ENCODE peak calls at places on chromosomes 4 and X, in four cellular contexts. W, P, X and S are unnamed samples.
A peak's percentile ranks its signal among the peaks of the same experiment; 100 is the strongest.

GRCh38 chr4:7291372-7292135 is 99.2 kb downstream of the SORCS2 start:
- DNase-seq in W (no peak), X (no peak), P (no peak), S (no peak)

GRCh38 chrX:153984351-153985178 is 12.0 kb downstream of the TMEM187 start:
- DNase-seq in P (no peak), X (no peak), W (no peak), S (peak; percentile 64)

GRCh38 chr4:113057891-113058290 is 8.4 kb downstream of the ANK2 start:
- DNase-seq in P (no peak), X (no peak), W (no peak), S (no peak)

GRCh38 chr4:87313756-87314155 is 8.9 kb downstream of the HSD17B13 start:
- DNase-seq in P (no peak), X (no peak), W (no peak), S (no peak)

GRCh38 chrX:48700951-48701653 is 4.6 kb downstream of the SUV39H1 start:
- DNase-seq in P (no peak), X (no peak), W (no peak), S (no peak)

GRCh38 chr4:140071806-140072205 is 82.2 kb downstream of the MAML3 start:
- DNase-seq in P (no peak), W (no peak), X (no peak), S (peak; percentile 36)

GRCh38 chrX:11401966-11402365 is 108.8 kb downstream of the AMELX start:
- DNase-seq in X (no peak), P (no peak), W (no peak), S (no peak)

GRCh38 chr4:6535329-6535692 is 39.7 kb upstream of the MAN2B2 start:
- DNase-seq in P (no peak), X (no peak), W (no peak), S (no peak)

DNA sequence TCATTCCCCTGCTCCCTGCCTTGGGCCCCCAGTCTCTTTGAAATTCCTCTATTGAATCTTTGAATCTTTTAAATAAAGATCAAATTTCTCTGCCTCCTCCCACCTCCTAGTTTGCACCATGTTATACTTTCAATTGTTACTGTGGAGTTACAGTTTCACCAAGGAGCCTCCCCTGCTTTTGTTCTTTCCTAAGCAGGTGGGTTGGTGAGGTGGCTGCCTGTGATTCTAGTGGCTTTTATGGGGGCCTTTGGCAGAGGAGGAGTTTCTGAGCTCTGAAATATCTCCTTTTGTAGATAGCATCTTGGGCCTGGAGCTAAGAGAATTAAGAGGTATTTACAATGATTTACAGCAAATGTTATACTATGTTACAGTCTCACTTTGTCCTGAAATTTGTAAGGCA is 133.8 kb upstream of the STX18 start:
- DNase-seq in W (no peak), X (no peak), P (no peak), S (no peak)
- TF ChIP-seq CTCF in W (no peak), X (no peak), P (no peak), S (no peak)

GRCh38 chr4:115850799-115851509 is 737.5 kb upstream of the NDST4 start:
- DNase-seq in P (no peak), W (no peak), X (no peak), S (peak; percentile 13)

GRCh38 chr4:115852767-115853091 is 739.3 kb upstream of the NDST4 start:
- DNase-seq in P (no peak), X (no peak), W (no peak), S (no peak)

GRCh38 chr4:115851918-115852766 is 738.7 kb upstream of the NDST4 start:
- DNase-seq in X (peak; percentile 37), P (no peak), W (peak; percentile 47), S (peak; percentile 23)
- TF ChIP-seq CTCF in X (peak; percentile 49), P (peak; percentile 76), W (peak; percentile 79), S (peak; percentile 80)

GRCh38 chr4:742742-743311 is 37.2 kb downstream of the PCGF3 start:
- DNase-seq in W (peak; percentile 45), X (peak; percentile 83), P (peak; percentile 65), S (peak; percentile 56)

GRCh38 chr4:742096-742741 is 36.6 kb downstream of the PCGF3 start:
- DNase-seq in W (no peak), X (no peak), P (peak; percentile 25), S (no peak)

GRCh38 chr4:743463-744211 is 38.0 kb downstream of the PCGF3 start:
- DNase-seq in P (peak; percentile 52), W (no peak), X (no peak), S (no peak)

GRCh38 chr4:747546-748170 is 42.0 kb downstream of the PCGF3 start:
- DNase-seq in X (no peak), W (no peak), P (no peak), S (no peak)

DNA sequence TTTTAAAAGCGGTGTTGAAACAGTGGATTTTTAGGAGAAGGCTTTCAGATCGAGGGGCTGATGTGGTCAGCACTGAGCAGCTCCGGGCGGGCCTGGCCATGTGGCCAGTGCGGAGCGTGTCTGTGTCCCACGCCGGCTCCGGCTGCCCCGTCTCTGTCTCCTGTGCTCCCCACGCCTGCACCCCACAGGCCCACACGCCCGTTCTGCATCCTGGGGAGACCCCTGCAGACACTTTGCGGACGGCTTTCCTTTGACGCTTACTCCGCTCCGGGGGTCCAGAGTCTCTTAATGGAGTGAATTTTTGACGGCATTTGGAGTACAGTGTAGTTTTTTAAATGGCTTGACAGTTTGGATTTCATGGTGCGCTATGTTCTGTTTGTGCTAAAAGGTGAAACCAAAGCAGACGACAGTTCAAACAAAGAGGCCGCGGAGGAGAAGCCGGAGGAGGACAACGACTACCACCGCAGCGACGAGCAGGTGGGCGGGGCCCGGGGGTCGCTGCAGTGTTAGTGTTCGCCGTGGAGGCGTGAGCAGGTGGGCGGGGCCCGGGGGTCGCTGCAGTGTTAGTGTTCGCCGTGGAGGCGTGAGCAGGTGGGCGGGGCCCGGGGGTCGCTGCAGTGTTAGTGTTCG is 38.7 kb downstream of the PCGF3 start:
- DNase-seq in X (no peak), P (peak; percentile 59), W (no peak), S (no peak)
- TF ChIP-seq CTCF in X (no peak), P (no peak), W (no peak), S (no peak)

DNA sequence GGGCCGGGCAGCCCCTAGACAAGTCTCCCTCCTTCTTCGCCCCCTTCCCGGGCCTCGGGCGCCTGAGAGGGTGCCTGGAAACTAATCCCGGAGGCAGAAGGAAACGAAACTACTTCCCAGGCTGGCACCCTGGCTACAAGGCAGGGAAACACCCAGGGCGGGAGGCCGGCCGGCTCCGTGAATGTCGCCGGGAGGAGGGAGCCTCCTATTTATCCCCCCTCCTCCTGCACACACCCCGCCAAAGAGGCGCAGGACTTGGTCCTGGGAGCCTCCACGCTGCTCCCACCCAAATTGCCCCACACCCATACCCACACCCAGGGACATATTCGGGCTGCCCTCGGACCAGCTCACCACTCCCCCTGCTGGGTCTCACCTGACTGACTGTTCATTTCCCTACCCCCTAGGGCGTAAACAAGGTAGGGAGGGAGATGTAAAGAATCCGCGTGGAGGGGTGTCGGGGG is at the start of gene BTC:
- DNase-seq in X (peak; percentile 78), P (peak; percentile 49), W (peak; percentile 48), S (peak; percentile 9)
- TF ChIP-seq CTCF in X (peak; percentile 46), P (peak; percentile 58), W (peak; percentile 56), S (peak; percentile 43)